ENCODE peak calls at places on chromosomes 5 and 9, in five cellular contexts. P is mucosa of descending colon, U is HCT116, L is H1, J is psoas muscle. M is an unnamed sample. For H3K36me3, the result is how much of the 10 kb centered on the place peaks cover.

GRCh38 chr5:115431116-115431515 is 113.5 kb downstream of the FEM1C start:
- DNase-seq in P (no peak), L (no peak), J (no peak), U (no peak), M (no peak)

GRCh38 chr5:41921874-41922273 is 3.2 kb upstream of the FBXO4 start:
- DNase-seq in P (no peak), J (no peak), U (no peak), L (no peak), M (no peak)

GRCh38 chr9:86349271-86349670 is 4.9 kb downstream of the TUT7 start:
- DNase-seq in U (no peak), L (no peak), P (no peak), J (no peak), M (no peak)

GRCh38 chr5:124180523-124181461 is 565.6 kb downstream of the ZNF608 start:
- DNase-seq in U (no peak), L (no peak), P (no peak), J (no peak), M (no peak)

GRCh38 chr9:75084081-75084672 is 3.8 kb downstream of the NMRK1 start:
- DNase-seq in J (no peak), L (no peak), P (no peak), U (no peak), M (no peak)

GRCh38 chr5:132019857-132020555 is 8.5 kb upstream of the ACSL6 start:
- DNase-seq in P (no peak), U (no peak), J (no peak), L (no peak), M (peak)

GRCh38 chr5:128920345-128921215 is 44.7 kb upstream of the SLC27A6 start:
- DNase-seq in P (no peak), J (no peak), L (no peak), U (peak), M (no peak)

GRCh38 chr9:116286287-116286686 is 132.7 kb downstream of the PAPPA start:
- DNase-seq in U (no peak), J (no peak), L (peak), P (no peak), M (no peak)

GRCh38 chr9:121893787-121894186 is 199.3 kb downstream of the TTLL11 start:
- DNase-seq in U (no peak), L (no peak), J (no peak), P (no peak), M (no peak)

GRCh38 chr5:169251685-169252084 is 49.3 kb downstream of the SLIT3 start:
- DNase-seq in L (no peak), J (no peak), P (no peak), U (no peak), M (no peak)

GRCh38 chr9:77839459-77840140 is 191.5 kb upstream of the GNA14 start:
- DNase-seq in J (no peak), L (no peak), U (peak), P (no peak), M (no peak)

GRCh38 chr5:16606628-16607027 is 10.2 kb downstream of the RETREG1 start:
- DNase-seq in P (no peak), J (no peak), U (no peak), L (no peak), M (no peak)

GRCh38 chr9:137429974-137430722 is 7.0 kb downstream of the NOXA1 start:
- DNase-seq in U (no peak), L (peak), P (peak), J (peak), M (peak)

GRCh38 chr5:139377226-139377625 is 5.9 kb downstream of the SLC23A1 start:
- DNase-seq in U (no peak), L (no peak), P (no peak), J (no peak), M (no peak)

GRCh38 chr5:107744418-107745330 is 73.9 kb upstream of the EFNA5 start:
- DNase-seq in P (no peak), L (peak), U (no peak), J (no peak), M (no peak)

GRCh38 chr9:33434317-33435105 is 12.9 kb downstream of the AQP3 start:
- DNase-seq in U (no peak), L (no peak), J (no peak), P (no peak), M (no peak)

GRCh38 chr9:8474937-8475336 is 675.4 kb upstream of the DMAC1 start:
- DNase-seq in J (no peak), U (no peak), P (no peak), L (no peak), M (no peak)

GRCh38 chr5:159951387-159951786 is 35.1 kb downstream of the ADRA1B start:
- DNase-seq in U (peak), P (no peak), L (peak), J (no peak), M (no peak)

GRCh38 chr9:90259302-90260246 is 383.1 kb downstream of the DIRAS2 start:
- DNase-seq in J (no peak), L (no peak), U (no peak), P (no peak), M (peak)

GRCh38 chr9:134899818-134900325 is 17.8 kb downstream of the FCN1 start:
- DNase-seq in U (no peak), L (no peak), J (no peak), P (no peak), M (no peak)

GRCh38 chr9:38000735-38001134 is 68.3 kb downstream of the SHB start:
- DNase-seq in P (no peak), L (no peak), U (no peak), J (no peak), M (no peak)

GRCh38 chr5:168291961-168292782 is 727 bp downstream of the WWC1 start:
- DNase-seq in L (peak), P (peak), U (no peak), J (peak), M (peak)

GRCh38 chr9:128081052-128081451 is 13.0 kb downstream of the SLC25A25 start:
- DNase-seq in J (no peak), U (no peak), P (no peak), L (no peak), M (no peak)

GRCh38 chr5:137481596-137481995 is 17.5 kb downstream of the SPOCK1 start:
- DNase-seq in P (no peak), J (no peak), L (no peak), U (no peak), M (no peak)

GRCh38 chr9:27726244-27727141 is 153.2 kb upstream of the C9orf72 start:
- DNase-seq in P (no peak), J (peak), U (peak), L (peak), M (peak)

GRCh38 chr5:157212307-157212706 is 31.7 kb downstream of the ITK start:
- DNase-seq in L (no peak), P (no peak), J (no peak), U (no peak), M (no peak)

GRCh38 chr5:41527201-41527779 is 16.9 kb upstream of the PLCXD3 start:
- DNase-seq in U (peak), L (no peak), J (no peak), P (no peak), M (no peak)

GRCh38 chr5:143205386-143205785 is 198.1 kb downstream of the NR3C1 start:
- DNase-seq in U (no peak), J (no peak), P (no peak), L (no peak), M (no peak)

GRCh38 chr9:123069010-123069481 is 35.6 kb downstream of the GPR21 start:
- DNase-seq in L (no peak), P (no peak), J (no peak), U (no peak), M (no peak)

GRCh38 chr9:12699529-12699928 is 6.3 kb downstream of the TYRP1 start:
- DNase-seq in L (no peak), U (no peak), J (no peak), P (no peak), M (no peak)

GRCh38 chr5:175444060-175444904 is at the start of gene DRD1:
- DNase-seq in P (no peak), L (peak), U (no peak), J (peak), M (peak)

GRCh38 chr5:175447571-175447970 is 3.6 kb upstream of the DRD1 start:
- DNase-seq in U (no peak), P (no peak), L (no peak), J (no peak), M (no peak)

GRCh38 chr5:175444905-175445456 is 999 bp upstream of the DRD1 start:
- DNase-seq in L (no peak), P (no peak), J (no peak), U (no peak), M (no peak)

GRCh38 chr5:175448276-175448675 is 4.3 kb upstream of the DRD1 start:
- DNase-seq in L (no peak), J (no peak), P (no peak), U (no peak), M (no peak)

GRCh38 chr5:175443514-175444059 is 395 bp downstream of the DRD1 start:
- DNase-seq in J (no peak), L (no peak), U (no peak), P (no peak), M (no peak)
- H3K4me3 ChIP-seq in J (peak), L (peak), U (no peak), P (no peak), M (no peak)

DNA sequence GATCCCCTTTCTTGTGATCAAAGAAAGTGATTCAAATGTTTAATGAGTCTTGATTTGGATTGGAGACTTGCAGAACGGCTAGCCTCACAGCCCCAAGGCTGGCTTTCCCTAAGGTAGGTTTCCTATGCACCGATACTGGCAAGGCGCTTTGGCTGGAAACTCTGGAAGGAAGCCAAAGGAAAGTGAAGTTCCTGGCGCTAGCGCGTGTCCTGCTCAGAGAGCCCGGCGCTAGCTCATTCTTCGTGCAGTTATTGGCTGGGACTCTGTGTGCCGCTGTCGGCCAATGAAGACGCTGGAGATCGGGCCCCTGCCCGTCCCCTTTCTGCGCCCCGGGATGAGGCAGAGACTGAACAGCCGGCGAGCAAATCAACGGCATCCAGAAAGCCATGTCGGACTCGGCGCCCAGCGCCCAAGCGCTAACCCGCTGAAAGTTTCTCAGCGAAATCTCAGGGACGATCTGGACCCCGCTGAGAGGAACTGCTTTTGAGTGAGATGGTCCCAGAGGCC is at the start of gene PCDHGC3:
- DNase-seq in U (no peak), J (peak), L (peak), P (peak), M (peak)
- TF ChIP-seq CTCF in U (no peak), J (peak), L (peak), P (no peak), M (peak)

DNA sequence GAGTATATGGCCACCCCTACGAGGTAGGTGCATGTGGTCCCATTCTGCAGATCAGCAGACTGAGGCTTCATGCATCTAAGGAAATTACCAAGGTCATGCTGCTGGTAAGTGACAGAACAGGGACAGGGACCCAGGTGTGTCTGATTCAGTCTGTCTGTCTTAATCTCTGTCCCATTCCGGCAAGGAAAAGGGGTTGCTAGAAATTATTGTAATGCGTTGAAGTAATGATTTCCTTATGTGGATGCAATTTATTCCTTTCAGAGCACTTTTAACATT is 76.8 kb downstream of the AMBP start:
- DNase-seq in U (no peak), L (no peak), J (no peak), P (no peak), M (no peak)
- H3K36me3 ChIP-seq in U (under half), L (under half), J (under half), P (under half), M (under half)

DNA sequence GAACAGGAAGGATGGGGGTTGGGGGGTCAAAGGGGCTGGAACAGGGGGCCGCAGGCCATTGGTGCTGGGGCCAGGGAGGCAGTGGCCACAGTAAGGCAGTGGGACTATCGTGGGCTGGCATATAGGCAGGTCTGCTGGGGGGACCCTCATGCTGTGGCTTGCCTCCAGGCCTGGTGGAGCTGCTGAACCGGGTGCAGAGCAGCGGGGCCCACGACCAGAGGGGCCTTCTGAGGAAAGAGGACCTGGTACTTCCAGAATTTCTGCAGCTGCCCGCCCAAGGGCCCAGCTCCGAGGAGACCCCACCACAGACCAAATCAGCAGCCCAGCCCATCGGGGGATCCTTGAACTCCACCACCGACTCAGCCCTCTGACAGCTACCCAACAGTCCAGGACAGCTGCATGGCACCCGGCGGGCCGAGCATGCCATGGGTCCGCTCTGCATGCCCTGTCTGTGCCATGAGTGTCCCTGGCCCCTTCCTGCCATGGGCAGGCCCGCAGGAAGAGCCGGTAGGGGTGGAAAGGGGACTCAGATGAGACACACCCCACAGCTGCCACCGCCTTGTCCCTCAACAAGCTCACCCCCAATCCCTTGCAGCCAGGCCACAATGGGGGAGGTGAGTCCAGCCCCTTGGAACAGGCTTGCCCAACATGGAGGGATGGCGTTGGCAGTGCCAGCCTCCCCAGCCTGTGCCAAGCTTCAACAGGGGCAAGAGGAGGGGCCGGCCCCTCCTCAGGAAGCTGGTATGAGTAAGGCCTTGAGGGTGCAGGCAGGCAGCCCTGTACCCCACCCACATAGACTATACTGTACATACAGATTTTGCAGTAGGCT is 12.3 kb upstream of the SLC34A1 start:
- DNase-seq in P (no peak), L (no peak), U (no peak), J (no peak), M (no peak)
- H3K4me3 ChIP-seq in P (no peak), L (no peak), U (peak), J (peak), M (no peak)

GRCh38 chr9:2821855-2822254 is 22.0 kb downstream of the PUM3 start:
- DNase-seq in P (no peak), U (no peak), J (no peak), L (no peak), M (no peak)

GRCh38 chr9:2826291-2826690 is 17.6 kb downstream of the PUM3 start:
- DNase-seq in L (no peak), P (no peak), U (no peak), J (no peak), M (no peak)

GRCh38 chr9:2824054-2824453 is 19.8 kb downstream of the PUM3 start:
- DNase-seq in P (no peak), L (no peak), U (no peak), J (no peak), M (no peak)

GRCh38 chr9:2819165-2819564 is 24.7 kb downstream of the PUM3 start:
- DNase-seq in L (no peak), J (no peak), U (no peak), P (no peak), M (no peak)

GRCh38 chr9:2824564-2824963 is 19.3 kb downstream of the PUM3 start:
- DNase-seq in U (no peak), J (no peak), L (peak), P (no peak), M (no peak)
- TF ChIP-seq CTCF in U (peak), J (no peak), L (peak), P (no peak), M (peak)

GRCh38 chr5:173505634-173506033 is 110.8 kb downstream of the BOD1 start:
- DNase-seq in P (no peak), J (no peak), U (no peak), L (no peak), M (no peak)
- H3K36me3 ChIP-seq in P (under half), J (under half), U (under half), L (under half), M (under half)

M was measured in GM06990.